ENCODE peak calls at places on chromosome 12, in nine cellular contexts. One of them, this sample, is unnamed.

GRCh38 chr12:79690156-79690605 is 583 bp downstream of the PAWR start:
- DNase-seq in pancreas: no peak
- DNase-seq in right atrium auricular region: no peak
- DNase-seq in transverse colon: no peak
- DNase-seq in uterus: no peak
- DNase-seq in tibial artery: peak
- DNase-seq in neural progenitor cell: peak
- DNase-seq in fibroblast of villous mesenchyme: peak
- DNase-seq in AG04450: no peak
- DNase-seq in this sample: peak

GRCh38 chr12:96617178-96617577 is 127.8 kb downstream of the CFAP54 start:
- DNase-seq in pancreas: no peak
- DNase-seq in right atrium auricular region: no peak
- DNase-seq in transverse colon: no peak
- DNase-seq in uterus: no peak
- DNase-seq in tibial artery: no peak
- DNase-seq in neural progenitor cell: no peak
- DNase-seq in fibroblast of villous mesenchyme: no peak
- DNase-seq in AG04450: no peak
- DNase-seq in this sample: no peak

GRCh38 chr12:101694297-101694848 is 3.1 kb upstream of the CHPT1 start:
- DNase-seq in pancreas: no peak
- DNase-seq in right atrium auricular region: no peak
- DNase-seq in transverse colon: no peak
- DNase-seq in uterus: no peak
- DNase-seq in tibial artery: no peak
- DNase-seq in neural progenitor cell: no peak
- DNase-seq in fibroblast of villous mesenchyme: no peak
- DNase-seq in AG04450: no peak
- DNase-seq in this sample: no peak

GRCh38 chr12:89382366-89382765 is 30.1 kb upstream of the DUSP6 start:
- DNase-seq in pancreas: no peak
- DNase-seq in right atrium auricular region: no peak
- DNase-seq in transverse colon: no peak
- DNase-seq in uterus: no peak
- DNase-seq in tibial artery: no peak
- DNase-seq in neural progenitor cell: no peak
- DNase-seq in fibroblast of villous mesenchyme: no peak
- DNase-seq in AG04450: no peak
- DNase-seq in this sample: no peak

GRCh38 chr12:20122274-20122673 is 246.1 kb upstream of the PDE3A start:
- DNase-seq in pancreas: no peak
- DNase-seq in right atrium auricular region: no peak
- DNase-seq in transverse colon: no peak
- DNase-seq in uterus: no peak
- DNase-seq in tibial artery: no peak
- DNase-seq in neural progenitor cell: no peak
- DNase-seq in fibroblast of villous mesenchyme: no peak
- DNase-seq in AG04450: no peak
- DNase-seq in this sample: no peak

GRCh38 chr12:3071107-3071506 is 6.1 kb upstream of the TSPAN9 start:
- DNase-seq in pancreas: no peak
- DNase-seq in right atrium auricular region: no peak
- DNase-seq in transverse colon: no peak
- DNase-seq in uterus: no peak
- DNase-seq in tibial artery: no peak
- DNase-seq in neural progenitor cell: no peak
- DNase-seq in fibroblast of villous mesenchyme: no peak
- DNase-seq in AG04450: no peak
- DNase-seq in this sample: no peak

GRCh38 chr12:74538491-74539258 is 1.0 kb downstream of the ATXN7L3B start:
- DNase-seq in pancreas: no peak
- DNase-seq in right atrium auricular region: no peak
- DNase-seq in transverse colon: no peak
- DNase-seq in uterus: no peak
- DNase-seq in tibial artery: no peak
- DNase-seq in neural progenitor cell: no peak
- DNase-seq in fibroblast of villous mesenchyme: peak
- DNase-seq in AG04450: no peak
- DNase-seq in this sample: peak

GRCh38 chr12:111072299-111072698 is 151.9 kb upstream of the MYL2 start:
- DNase-seq in pancreas: no peak
- DNase-seq in right atrium auricular region: no peak
- DNase-seq in transverse colon: no peak
- DNase-seq in uterus: no peak
- DNase-seq in tibial artery: no peak
- DNase-seq in neural progenitor cell: no peak
- DNase-seq in fibroblast of villous mesenchyme: no peak
- DNase-seq in AG04450: no peak
- DNase-seq in this sample: no peak

GRCh38 chr12:80064269-80064668 is 35.1 kb upstream of the OTOGL start:
- DNase-seq in pancreas: no peak
- DNase-seq in right atrium auricular region: no peak
- DNase-seq in transverse colon: no peak
- DNase-seq in uterus: no peak
- DNase-seq in tibial artery: no peak
- DNase-seq in neural progenitor cell: no peak
- DNase-seq in fibroblast of villous mesenchyme: peak
- DNase-seq in AG04450: peak
- DNase-seq in this sample: peak

GRCh38 chr12:105194947-105195346 is 41.0 kb downstream of the APPL2 start:
- DNase-seq in pancreas: no peak
- DNase-seq in right atrium auricular region: no peak
- DNase-seq in transverse colon: no peak
- DNase-seq in uterus: no peak
- DNase-seq in tibial artery: no peak
- DNase-seq in neural progenitor cell: no peak
- DNase-seq in fibroblast of villous mesenchyme: no peak
- DNase-seq in AG04450: no peak
- DNase-seq in this sample: no peak

GRCh38 chr12:66491812-66492361 is 187.0 kb downstream of the GRIP1 start:
- DNase-seq in pancreas: no peak
- DNase-seq in right atrium auricular region: no peak
- DNase-seq in transverse colon: no peak
- DNase-seq in uterus: no peak
- DNase-seq in tibial artery: no peak
- DNase-seq in neural progenitor cell: no peak
- DNase-seq in fibroblast of villous mesenchyme: no peak
- DNase-seq in AG04450: no peak
- DNase-seq in this sample: no peak

GRCh38 chr12:48988030-48988649 is 10.0 kb downstream of the WNT1 start:
- DNase-seq in pancreas: peak
- DNase-seq in right atrium auricular region: no peak
- DNase-seq in transverse colon: peak
- DNase-seq in uterus: no peak
- DNase-seq in tibial artery: no peak
- DNase-seq in neural progenitor cell: peak
- DNase-seq in fibroblast of villous mesenchyme: peak
- DNase-seq in AG04450: no peak
- DNase-seq in this sample: peak

GRCh38 chr12:109757671-109758265 is 44.1 kb downstream of the FAM222A start:
- DNase-seq in pancreas: no peak
- DNase-seq in right atrium auricular region: no peak
- DNase-seq in transverse colon: no peak
- DNase-seq in uterus: no peak
- DNase-seq in tibial artery: peak
- DNase-seq in neural progenitor cell: no peak
- DNase-seq in fibroblast of villous mesenchyme: no peak
- DNase-seq in AG04450: no peak
- DNase-seq in this sample: no peak

GRCh38 chr12:64451687-64452558 is at the start of gene TBK1:
- DNase-seq in pancreas: peak
- DNase-seq in right atrium auricular region: peak
- DNase-seq in transverse colon: peak
- DNase-seq in uterus: peak
- DNase-seq in tibial artery: peak
- DNase-seq in neural progenitor cell: peak
- DNase-seq in fibroblast of villous mesenchyme: peak
- DNase-seq in AG04450: peak
- DNase-seq in this sample: peak

GRCh38 chr12:5437122-5437521 is 5.2 kb downstream of the NTF3 start:
- DNase-seq in pancreas: no peak
- DNase-seq in right atrium auricular region: no peak
- DNase-seq in transverse colon: no peak
- DNase-seq in uterus: no peak
- DNase-seq in tibial artery: no peak
- DNase-seq in neural progenitor cell: no peak
- DNase-seq in fibroblast of villous mesenchyme: no peak
- DNase-seq in AG04450: no peak
- DNase-seq in this sample: no peak

GRCh38 chr12:116434155-116435065 is 124.8 kb upstream of the MAP1LC3B2 start:
- DNase-seq in pancreas: peak
- DNase-seq in right atrium auricular region: peak
- DNase-seq in transverse colon: peak
- DNase-seq in uterus: peak
- DNase-seq in tibial artery: peak
- DNase-seq in neural progenitor cell: peak
- DNase-seq in fibroblast of villous mesenchyme: peak
- DNase-seq in AG04450: peak
- DNase-seq in this sample: peak

GRCh38 chr12:116040412-116040811 is 237.1 kb downstream of the MED13L start:
- DNase-seq in pancreas: no peak
- DNase-seq in right atrium auricular region: no peak
- DNase-seq in transverse colon: no peak
- DNase-seq in uterus: no peak
- DNase-seq in tibial artery: no peak
- DNase-seq in neural progenitor cell: no peak
- DNase-seq in fibroblast of villous mesenchyme: no peak
- DNase-seq in AG04450: no peak
- DNase-seq in this sample: no peak

GRCh38 chr12:109793826-109794501 is 39.2 kb downstream of the TRPV4 start:
- DNase-seq in pancreas: no peak
- DNase-seq in right atrium auricular region: no peak
- DNase-seq in transverse colon: no peak
- DNase-seq in uterus: no peak
- DNase-seq in tibial artery: no peak
- DNase-seq in neural progenitor cell: no peak
- DNase-seq in fibroblast of villous mesenchyme: no peak
- DNase-seq in AG04450: no peak
- DNase-seq in this sample: no peak

GRCh38 chr12:42565001-42565400 is 24.5 kb downstream of the PRICKLE1 start:
- DNase-seq in pancreas: no peak
- DNase-seq in right atrium auricular region: no peak
- DNase-seq in transverse colon: no peak
- DNase-seq in uterus: no peak
- DNase-seq in tibial artery: no peak
- DNase-seq in neural progenitor cell: no peak
- DNase-seq in fibroblast of villous mesenchyme: no peak
- DNase-seq in AG04450: no peak
- DNase-seq in this sample: no peak

GRCh38 chr12:42571327-42572009 is 18.1 kb downstream of the PRICKLE1 start:
- DNase-seq in pancreas: no peak
- DNase-seq in right atrium auricular region: no peak
- DNase-seq in transverse colon: no peak
- DNase-seq in uterus: no peak
- DNase-seq in tibial artery: no peak
- DNase-seq in neural progenitor cell: no peak
- DNase-seq in fibroblast of villous mesenchyme: no peak
- DNase-seq in AG04450: no peak
- DNase-seq in this sample: no peak

GRCh38 chr12:42570076-42570475 is 19.5 kb downstream of the PRICKLE1 start:
- DNase-seq in pancreas: no peak
- DNase-seq in right atrium auricular region: no peak
- DNase-seq in transverse colon: no peak
- DNase-seq in uterus: no peak
- DNase-seq in tibial artery: no peak
- DNase-seq in neural progenitor cell: no peak
- DNase-seq in fibroblast of villous mesenchyme: no peak
- DNase-seq in AG04450: no peak
- DNase-seq in this sample: no peak

GRCh38 chr12:42565633-42566032 is 23.9 kb downstream of the PRICKLE1 start:
- DNase-seq in pancreas: no peak
- DNase-seq in right atrium auricular region: no peak
- DNase-seq in transverse colon: no peak
- DNase-seq in uterus: no peak
- DNase-seq in tibial artery: no peak
- DNase-seq in neural progenitor cell: peak
- DNase-seq in fibroblast of villous mesenchyme: no peak
- DNase-seq in AG04450: no peak
- DNase-seq in this sample: no peak

GRCh38 chr12:42568952-42569916 is 20.3 kb downstream of the PRICKLE1 start:
- DNase-seq in pancreas: no peak
- DNase-seq in right atrium auricular region: no peak
- DNase-seq in transverse colon: no peak
- DNase-seq in uterus: no peak
- DNase-seq in tibial artery: no peak
- DNase-seq in neural progenitor cell: peak
- DNase-seq in fibroblast of villous mesenchyme: peak
- DNase-seq in AG04450: no peak
- DNase-seq in this sample: peak
- TF ChIP-seq CTCF in pancreas: no peak
- TF ChIP-seq CTCF in right atrium auricular region: peak
- TF ChIP-seq CTCF in transverse colon: peak
- TF ChIP-seq CTCF in uterus: peak
- TF ChIP-seq CTCF in tibial artery: peak
- TF ChIP-seq CTCF in neural progenitor cell: peak
- TF ChIP-seq CTCF in fibroblast of villous mesenchyme: peak
- TF ChIP-seq CTCF in AG04450: peak
- TF ChIP-seq CTCF in this sample: peak

GRCh38 chr12:47886471-47887240 is 18.1 kb downstream of the VDR start:
- DNase-seq in pancreas: no peak
- DNase-seq in right atrium auricular region: no peak
- DNase-seq in transverse colon: no peak
- DNase-seq in uterus: no peak
- DNase-seq in tibial artery: no peak
- DNase-seq in neural progenitor cell: no peak
- DNase-seq in fibroblast of villous mesenchyme: peak
- DNase-seq in AG04450: no peak
- DNase-seq in this sample: peak
- H3K4me3 ChIP-seq in pancreas: no peak
- H3K4me3 ChIP-seq in right atrium auricular region: no peak
- H3K4me3 ChIP-seq in transverse colon: no peak
- H3K4me3 ChIP-seq in uterus: no peak
- H3K4me3 ChIP-seq in tibial artery: no peak
- H3K4me3 ChIP-seq in neural progenitor cell: no peak
- H3K4me3 ChIP-seq in fibroblast of villous mesenchyme: no peak
- H3K4me3 ChIP-seq in AG04450: no peak
- H3K4me3 ChIP-seq in this sample: no peak

GRCh38 chr12:121709478-121709890 is 3.1 kb upstream of the TMEM120B start:
- DNase-seq in pancreas: no peak
- DNase-seq in right atrium auricular region: no peak
- DNase-seq in transverse colon: no peak
- DNase-seq in uterus: no peak
- DNase-seq in tibial artery: no peak
- DNase-seq in neural progenitor cell: no peak
- DNase-seq in fibroblast of villous mesenchyme: peak
- DNase-seq in AG04450: no peak
- DNase-seq in this sample: peak
- TF ChIP-seq CTCF in pancreas: no peak
- TF ChIP-seq CTCF in right atrium auricular region: no peak
- TF ChIP-seq CTCF in transverse colon: no peak
- TF ChIP-seq CTCF in uterus: no peak
- TF ChIP-seq CTCF in tibial artery: no peak
- TF ChIP-seq CTCF in neural progenitor cell: no peak
- TF ChIP-seq CTCF in fibroblast of villous mesenchyme: no peak
- TF ChIP-seq CTCF in AG04450: no peak
- TF ChIP-seq CTCF in this sample: no peak

DNA sequence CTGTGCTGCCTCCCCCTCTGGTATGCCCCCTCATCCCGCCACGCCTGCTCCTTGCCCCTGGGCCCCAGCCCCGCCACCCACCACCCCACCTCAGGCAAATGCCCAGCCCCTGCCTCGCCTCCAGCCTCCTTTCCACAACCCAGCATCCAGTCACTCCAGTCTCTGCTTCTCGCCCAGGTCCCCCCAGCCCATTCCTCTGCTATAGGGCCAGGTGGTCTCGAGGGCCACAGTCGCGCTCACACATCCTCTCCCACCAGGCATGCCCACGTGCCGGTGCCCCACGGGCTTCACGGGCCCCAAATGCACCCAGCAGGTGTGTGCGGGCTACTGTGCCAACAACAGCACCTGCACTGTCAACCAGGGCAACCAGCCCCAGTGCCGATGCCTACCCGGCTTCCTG is 6.1 kb upstream of the NXPH4 start:
- DNase-seq in pancreas: no peak
- DNase-seq in right atrium auricular region: no peak
- DNase-seq in transverse colon: no peak
- DNase-seq in uterus: no peak
- DNase-seq in tibial artery: peak
- DNase-seq in neural progenitor cell: no peak
- DNase-seq in fibroblast of villous mesenchyme: no peak
- DNase-seq in AG04450: no peak
- DNase-seq in this sample: no peak
- H3K4me3 ChIP-seq in pancreas: no peak
- H3K4me3 ChIP-seq in right atrium auricular region: no peak
- H3K4me3 ChIP-seq in transverse colon: no peak
- H3K4me3 ChIP-seq in uterus: no peak
- H3K4me3 ChIP-seq in tibial artery: no peak
- H3K4me3 ChIP-seq in neural progenitor cell: no peak
- H3K4me3 ChIP-seq in fibroblast of villous mesenchyme: no peak
- H3K4me3 ChIP-seq in AG04450: no peak
- H3K4me3 ChIP-seq in this sample: no peak